ENCODE peak calls at places on chromosomes 7 and 10, in eight cellular contexts. M, O, C, A, E, Z, D and X are unnamed samples.

GRCh38 chr10:43963793-43964425 is 315.2 kb upstream of the ZNF32 start:
- DNase-seq in M (no peak), O (no peak), C (peak; percentile 79), A (no peak), E (peak; percentile 13), Z (no peak), D (no peak), X (no peak)

GRCh38 chr10:23742807-23743206 is 303.9 kb downstream of the OTUD1 start:
- DNase-seq in M (no peak), O (no peak), C (no peak), A (no peak), E (no peak), Z (no peak), D (no peak), X (no peak)

GRCh38 chr7:116393654-116394053 is 105.9 kb upstream of the CAV2 start:
- DNase-seq in M (peak; percentile 18), O (no peak), C (no peak), A (no peak), E (no peak), Z (peak; percentile 53), D (no peak), X (no peak)

GRCh38 chr10:6255548-6256061 is 52.9 kb downstream of the PFKFB3 start:
- DNase-seq in M (no peak), O (no peak), C (no peak), A (no peak), E (no peak), Z (no peak), D (no peak), X (no peak)

GRCh38 chr10:69101451-69102095 is 13.7 kb downstream of the SRGN start:
- DNase-seq in M (peak; percentile 34), O (no peak), C (peak; percentile 81), A (no peak), E (no peak), Z (peak; percentile 75), D (no peak), X (no peak)

GRCh38 chr7:69624431-69624830 is 26.2 kb downstream of the AUTS2 start:
- DNase-seq in M (no peak), O (no peak), C (no peak), A (no peak), E (no peak), Z (no peak), D (no peak), X (peak; percentile 77)

GRCh38 chr7:16326099-16326498 is 95.2 kb downstream of the CRPPA start:
- DNase-seq in M (no peak), O (no peak), C (no peak), A (no peak), E (no peak), Z (no peak), D (no peak), X (peak; percentile 6)

GRCh38 chr7:65554-65953 is 126.8 kb upstream of the FAM20C start:
- DNase-seq in M (peak; percentile 53), O (no peak), C (no peak), A (no peak), E (no peak), Z (peak; percentile 53), D (no peak), X (peak; percentile 80)

GRCh38 chr7:137992042-137992737 is 9.7 kb downstream of the CREB3L2 start:
- DNase-seq in M (peak; percentile 96), O (no peak), C (no peak), A (no peak), E (no peak), Z (peak; percentile 95), D (no peak), X (no peak)

GRCh38 chr7:18890134-18890533 is 227.3 kb downstream of the TWIST1 start:
- DNase-seq in M (peak; percentile 79), O (no peak), C (no peak), A (no peak), E (no peak), Z (peak; percentile 88), D (no peak), X (no peak)

GRCh38 chr7:40716052-40716451 is 581.2 kb downstream of the SUGCT start:
- DNase-seq in M (peak; percentile 19), O (no peak), C (no peak), A (no peak), E (no peak), Z (peak; percentile 39), D (no peak), X (no peak)

GRCh38 chr10:93806882-93807281 is 49.1 kb downstream of the LGI1 start:
- DNase-seq in M (no peak), O (no peak), C (no peak), A (no peak), E (no peak), Z (peak; percentile 16), D (no peak), X (no peak)

GRCh38 chr10:49367600-49367999 is 28.3 kb downstream of the DRGX start:
- DNase-seq in M (no peak), O (no peak), C (peak; percentile 60), A (no peak), E (no peak), Z (no peak), D (no peak), X (no peak)

GRCh38 chr10:68175954-68176353 is 56.0 kb downstream of the ATOH7 start:
- DNase-seq in M (no peak), O (no peak), C (no peak), A (no peak), E (no peak), Z (no peak), D (no peak), X (peak; percentile 1)

GRCh38 chr10:117533507-117534281 is 8.9 kb upstream of the EMX2 start:
- DNase-seq in M (no peak), O (no peak), C (peak; percentile 94), A (no peak), E (no peak), Z (no peak), D (no peak), X (no peak)

GRCh38 chr7:157844141-157844540 is 507.3 kb downstream of the DNAJB6 start:
- DNase-seq in M (no peak), O (no peak), C (no peak), A (no peak), E (no peak), Z (no peak), D (no peak), X (no peak)

GRCh38 chr10:31467791-31468535 is 148.9 kb downstream of the ZEB1 start:
- DNase-seq in M (no peak), O (no peak), C (no peak), A (peak; percentile 51), E (no peak), Z (peak; percentile 60), D (no peak), X (no peak)

GRCh38 chr7:107555893-107556292 is 7.8 kb downstream of the COG5 start:
- DNase-seq in M (no peak), O (no peak), C (no peak), A (no peak), E (no peak), Z (no peak), D (no peak), X (no peak)

GRCh38 chr10:60848126-60848525 is 69.8 kb downstream of the CDK1 start:
- DNase-seq in M (peak; percentile 68), O (no peak), C (no peak), A (no peak), E (no peak), Z (peak; percentile 70), D (no peak), X (no peak)

GRCh38 chr10:51023611-51024010 is 50.7 kb upstream of the PRKG1 start:
- DNase-seq in M (no peak), O (no peak), C (no peak), A (no peak), E (no peak), Z (no peak), D (no peak), X (no peak)